ENCODE peak calls at places on chromosomes 12 and 14, in four cellular contexts. P is nephron progenitor cell, C is retina, E is NCI-H2081. J is an unnamed sample.

GRCh38 chr12:107829271-107829670 is 54.8 kb downstream of the ASCL4 start:
- DNase-seq in P (no peak), E (no peak), C (no peak), J (no peak)

GRCh38 chr12:80154261-80154660 is 54.9 kb downstream of the OTOGL start:
- DNase-seq in P (no peak), C (no peak), E (no peak), J (no peak)

GRCh38 chr12:34393086-34393820 is 371.0 kb downstream of the ALG10 start:
- DNase-seq in E (no peak), C (no peak), P (no peak), J (peak; percentile 70)

GRCh38 chr14:104687601-104688504 is 1.6 kb upstream of the INF2 start:
- DNase-seq in C (no peak), E (peak; percentile 71), P (peak; percentile 50), J (no peak)

GRCh38 chr12:120242275-120242799 is 23.2 kb downstream of the PXN start:
- DNase-seq in C (no peak), E (no peak), P (no peak), J (no peak)

GRCh38 chr12:87304406-87304805 is 724.8 kb downstream of the C12orf50 start:
- DNase-seq in P (no peak), E (no peak), C (no peak), J (no peak)

GRCh38 chr14:74921053-74921620 is 1.9 kb downstream of the RPS6KL1 start:
- DNase-seq in P (no peak), C (no peak), E (no peak), J (no peak)

GRCh38 chr12:45878630-45879255 is 111.6 kb downstream of the SCAF11 start:
- DNase-seq in E (peak; percentile 71), P (no peak), C (peak; percentile 17), J (no peak)

GRCh38 chr12:123149088-123149827 is 1.6 kb downstream of the PITPNM2 start:
- DNase-seq in P (no peak), E (no peak), C (no peak), J (no peak)

GRCh38 chr12:107396991-107397390 is 288.6 kb upstream of the PWP1 start:
- DNase-seq in E (no peak), C (no peak), P (no peak), J (no peak)

GRCh38 chr14:22812744-22813143 is 2.5 kb downstream of the SLC7A7 start:
- DNase-seq in C (no peak), P (no peak), E (no peak), J (no peak)

GRCh38 chr14:104598039-104598438 is 6.5 kb downstream of the TMEM179 start:
- DNase-seq in P (no peak), E (no peak), C (peak; percentile 25), J (peak; percentile 47)

GRCh38 chr12:38689704-38690103 is 215.7 kb downstream of the CPNE8 start:
- DNase-seq in E (no peak), C (no peak), P (no peak), J (no peak)

GRCh38 chr12:49059385-49060232 is 985 bp downstream of the KMT2D start:
- DNase-seq in E (peak; percentile 50), C (peak; percentile 58), P (peak; percentile 73), J (no peak)

GRCh38 chr14:73833530-73834257 is 17.9 kb upstream of the PTGR2 start:
- DNase-seq in C (peak; percentile 45), P (no peak), E (no peak), J (peak; percentile 88)

J was measured in chondrocyte.